ENCODE peak calls at places on chromosomes 2 and 18, in six cellular contexts. B, K, F, T, S and U are unnamed samples. For H3K36me3, the result is how much of the 10 kb centered on the place peaks cover.

GRCh38 chr2:71926860-71927756 is 220.6 kb downstream of the CYP26B1 start:
- DNase-seq in B (no peak), K (no peak), F (no peak), T (no peak), S (peak), U (no peak)

GRCh38 chr2:152523091-152523490 is 188.1 kb downstream of the FMNL2 start:
- DNase-seq in B (no peak), K (peak), F (no peak), T (no peak), S (no peak), U (no peak)

GRCh38 chr18:59002974-59003594 is 136.6 kb upstream of the SEC11C start:
- DNase-seq in B (no peak), K (peak), F (no peak), T (no peak), S (no peak), U (no peak)

GRCh38 chr2:207711750-207712487 is 479 bp downstream of the CCNYL1 start:
- DNase-seq in B (peak), K (peak), F (peak), T (peak), S (peak), U (peak)

GRCh38 chr2:239676716-239677454 is 276.1 kb upstream of the HDAC4 start:
- DNase-seq in B (no peak), K (no peak), F (no peak), T (peak), S (no peak), U (no peak)

GRCh38 chr2:149650006-149650405 is 62.4 kb upstream of the MMADHC start:
- DNase-seq in B (no peak), K (peak), F (no peak), T (no peak), S (no peak), U (no peak)

GRCh38 chr2:196528486-196529223 is 110.9 kb upstream of the CCDC150 start:
- DNase-seq in B (no peak), K (no peak), F (no peak), T (no peak), S (no peak), U (no peak)

GRCh38 chr18:35716169-35716831 is 134.8 kb downstream of the GALNT1 start:
- DNase-seq in B (no peak), K (no peak), F (no peak), T (no peak), S (no peak), U (no peak)

GRCh38 chr2:88626171-88627054 is 851 bp downstream of the EIF2AK3 start:
- DNase-seq in B (peak), K (peak), F (peak), T (peak), S (peak), U (peak)
- H3K36me3 ChIP-seq in B (under half), K (under half), F (under half), T (under half), S (under half), U (under half)

GRCh38 chr18:23538040-23538439 is 34.7 kb downstream of the RMC1 start:
- DNase-seq in B (no peak), K (no peak), F (no peak), T (no peak), S (no peak), U (no peak)

GRCh38 chr18:23537274-23537673 is 34.0 kb downstream of the RMC1 start:
- DNase-seq in B (no peak), K (no peak), F (no peak), T (no peak), S (no peak), U (no peak)

GRCh38 chr18:23539911-23540475 is 36.7 kb downstream of the RMC1 start:
- DNase-seq in B (no peak), K (no peak), F (no peak), T (no peak), S (no peak), U (no peak)

GRCh38 chr18:23539298-23539697 is 36.0 kb downstream of the RMC1 start:
- DNase-seq in B (no peak), K (no peak), F (no peak), T (no peak), S (no peak), U (no peak)

DNA sequence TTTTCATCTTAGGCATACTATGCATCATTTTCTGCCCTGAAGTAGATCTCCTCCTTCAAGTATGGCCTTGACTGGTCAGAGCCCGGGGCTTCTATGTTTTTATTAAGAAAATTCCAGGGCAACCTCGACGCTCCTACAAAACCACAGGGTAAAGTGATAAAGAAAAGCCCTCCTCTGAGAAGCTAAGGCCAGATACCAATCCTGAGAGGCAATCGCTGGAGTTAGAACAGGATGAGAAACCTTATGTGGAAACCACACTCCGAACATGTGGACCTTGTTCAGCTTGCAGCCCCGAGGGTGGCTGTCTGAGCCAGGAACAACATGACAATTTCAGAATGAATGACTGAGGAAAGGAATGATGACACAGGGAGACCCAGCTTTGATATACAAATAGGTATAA is 35.6 kb downstream of the RMC1 start:
- DNase-seq in B (no peak), K (no peak), F (no peak), T (no peak), S (no peak), U (no peak)
- H3K36me3 ChIP-seq in B (half or more), K (half or more), F (under half), T (half or more), S (half or more), U (half or more)

DNA sequence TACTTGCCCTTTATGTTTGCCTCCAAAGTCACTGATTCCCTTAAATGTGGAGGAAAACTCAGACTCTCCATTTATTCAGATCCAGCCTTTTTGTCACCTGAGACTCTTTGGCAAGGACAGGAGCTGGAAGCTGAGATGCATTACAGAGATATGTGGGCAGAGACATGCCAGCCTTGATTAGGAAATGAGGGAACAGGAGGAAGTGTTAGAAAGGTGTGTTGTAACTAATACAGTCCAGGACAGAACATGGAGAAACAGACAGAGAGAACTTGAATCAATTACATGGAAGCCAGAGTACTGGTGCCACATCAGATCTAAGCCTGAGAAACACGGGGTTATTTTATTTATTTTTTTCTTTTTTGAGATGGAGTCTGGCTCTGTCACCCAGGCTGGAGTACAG is 79.0 kb downstream of the SP100 start:
- DNase-seq in B (no peak), K (no peak), F (no peak), T (no peak), S (no peak), U (no peak)
- H3K36me3 ChIP-seq in B (half or more), K (under half), F (under half), T (half or more), S (under half), U (under half)

GRCh38 chr2:55150834-55151233 is 81.3 kb downstream of the CLHC1 start:
- DNase-seq in B (no peak), K (no peak), F (no peak), T (peak), S (no peak), U (no peak)
- H3K36me3 ChIP-seq in B (under half), K (under half), F (under half), T (under half), S (under half), U (under half)